ENCODE peak calls at places on chromosomes 5 and 9, in five cellular contexts. V is stimulated activated CD8-positive, alpha-beta memory T cell treated with anti-CD3 and anti-CD28 coated beads, Interleukin-15, amount 100 ng/mL, for 24 hours; R is iPS-NIHi11; C is AG20443; H is activated CD8-positive, alpha-beta memory T cell treated with anti-CD3 and anti-CD28 coated beads, Interleukin-2, amount 10 ng/mL, durations not matched to agents 7 days and 5 days. A is an unnamed sample.

GRCh38 chr9:22739712-22740111 is 293.1 kb downstream of the DMRTA1 start:
- DNase-seq in R (no peak), H (no peak), V (no peak), C (no peak), A (no peak)

GRCh38 chr9:70502690-70503089 is 88.2 kb upstream of the KLF9 start:
- DNase-seq in H (no peak), C (no peak), R (no peak), V (no peak), A (no peak)

GRCh38 chr9:29285818-29286217 is 1712.5 kb upstream of the C9orf72 start:
- DNase-seq in C (no peak), V (no peak), H (no peak), R (no peak), A (peak; percentile 2)

GRCh38 chr9:134192951-134193731 is 28.8 kb upstream of the RNU6ATAC start:
- DNase-seq in R (no peak), H (no peak), C (no peak), V (no peak), A (peak; percentile 26)

GRCh38 chr5:39072915-39073758 is 1.1 kb downstream of the RICTOR start:
- DNase-seq in C (peak; percentile 30), V (peak; percentile 19), H (peak; percentile 92), R (peak; percentile 54), A (peak; percentile 73)

GRCh38 chr5:40879163-40879942 is 29.9 kb upstream of the C7 start:
- DNase-seq in V (no peak), C (peak; percentile 46), R (peak; percentile 39), H (no peak), A (no peak)

GRCh38 chr5:54793612-54794436 is 191.6 kb downstream of the ESM1 start:
- DNase-seq in C (peak; percentile 53), V (no peak), H (peak; percentile 54), R (no peak), A (no peak)

GRCh38 chr9:123232332-123232731 is 36.1 kb downstream of the STRBP start:
- DNase-seq in V (no peak), H (no peak), R (no peak), C (peak; percentile 29), A (no peak)

GRCh38 chr5:73424489-73425102 is 24.0 kb downstream of the FOXD1 start:
- DNase-seq in C (no peak), H (no peak), V (no peak), R (no peak), A (no peak)

GRCh38 chr9:137397675-137398423 is 25.1 kb downstream of the EXD3 start:
- DNase-seq in C (no peak), R (no peak), H (no peak), V (no peak), A (peak; percentile 57)

GRCh38 chr5:80623911-80624457 is 30.5 kb upstream of the MSH3 start:
- DNase-seq in R (no peak), V (no peak), H (no peak), C (no peak), A (no peak)

GRCh38 chr5:33381243-33381642 is 59.5 kb upstream of the TARS1 start:
- DNase-seq in H (no peak), R (no peak), V (no peak), C (no peak), A (no peak)

GRCh38 chr5:174020928-174021304 is 24.6 kb upstream of the NSG2 start:
- DNase-seq in R (no peak), H (no peak), V (no peak), C (no peak), A (no peak)

GRCh38 chr5:170211575-170212334 is 21.0 kb upstream of the C5orf58 start:
- DNase-seq in C (no peak), R (no peak), V (no peak), H (no peak), A (no peak)

GRCh38 chr9:132268725-132269352 is 85.9 kb downstream of the SETX start:
- DNase-seq in V (peak; percentile 31), H (peak; percentile 77), C (peak; percentile 77), R (peak; percentile 78), A (peak; percentile 76)

GRCh38 chr5:139896718-139897117 is 101.1 kb downstream of the PSD2 start:
- DNase-seq in H (no peak), V (no peak), C (no peak), R (no peak), A (no peak)

GRCh38 chr9:99041618-99042017 is 63.3 kb upstream of the TGFBR1 start:
- DNase-seq in H (no peak), C (no peak), V (no peak), R (no peak), A (no peak)

GRCh38 chr9:30075451-30076199 is 2308.8 kb upstream of the ACO1 start:
- DNase-seq in R (no peak), H (peak; percentile 63), V (no peak), C (no peak), A (no peak)

GRCh38 chr9:135794361-135794885 is 92.4 kb downstream of the KCNT1 start:
- DNase-seq in V (no peak), R (no peak), H (no peak), C (no peak), A (peak; percentile 48)

GRCh38 chr9:137776306-137776995 is 101.1 kb upstream of the CACNA1B start:
- DNase-seq in C (no peak), H (no peak), V (no peak), R (no peak), A (no peak)

GRCh38 chr5:37090781-37091180 is 158.4 kb downstream of the CPLANE1 start:
- DNase-seq in C (no peak), R (no peak), H (no peak), V (no peak), A (no peak)

GRCh38 chr9:94921072-94921471 is 194.6 kb downstream of the AOPEP start:
- DNase-seq in C (peak; percentile 64), H (no peak), V (no peak), R (peak; percentile 29), A (no peak)

GRCh38 chr9:70465398-70465797 is 50.9 kb upstream of the KLF9 start:
- DNase-seq in V (no peak), H (no peak), R (no peak), C (no peak), A (no peak)

GRCh38 chr5:14257995-14258403 is 114.9 kb downstream of the TRIO start:
- DNase-seq in V (no peak), C (no peak), H (no peak), R (no peak), A (no peak)

GRCh38 chr5:40547994-40548575 is 131.6 kb upstream of the PTGER4 start:
- DNase-seq in C (no peak), V (no peak), H (no peak), R (no peak), A (no peak)

A was measured in H7.